ENCODE peak calls at places on chromosomes 1 and 21, in seven cellular contexts. D is ovary, C is IMR-90, E is breast epithelium, H is heart left ventricle, W is OCI-LY7, S is PC-3. R is an unnamed sample.

GRCh38 chr1:28246427-28246832 is 10.5 kb downstream of the ATP5IF1 start:
- DNase-seq in D (no peak), C (peak), S (peak), W (peak), H (no peak), E (no peak), R (peak)

GRCh38 chr1:54283214-54283996 is 83.4 kb downstream of the MRPL37 start:
- DNase-seq in C (no peak), E (no peak), D (no peak), H (no peak), W (peak), S (no peak), R (no peak)

GRCh38 chr21:42113926-42114409 is 42.9 kb downstream of the UMODL1 start:
- DNase-seq in S (peak), W (no peak), D (no peak), E (peak), H (peak), C (no peak), R (no peak)

GRCh38 chr1:236948996-236949395 is 55.2 kb downstream of the MT1HL1 start:
- DNase-seq in D (no peak), H (no peak), C (no peak), S (no peak), E (no peak), W (no peak), R (no peak)

GRCh38 chr1:32775640-32776337 is 41.4 kb downstream of the YARS1 start:
- DNase-seq in S (no peak), C (peak), D (no peak), W (no peak), E (no peak), H (no peak), R (no peak)

GRCh38 chr21:37062592-37062933 is 10.3 kb downstream of the PIGP start:
- DNase-seq in W (no peak), H (no peak), E (no peak), S (no peak), D (no peak), C (no peak), R (no peak)

GRCh38 chr1:155253208-155253607 is 2.1 kb downstream of the ENTREP3 start:
- DNase-seq in E (no peak), S (peak), C (no peak), H (no peak), D (no peak), W (no peak), R (no peak)

GRCh38 chr1:47650606-47651005 is 212.8 kb downstream of the FOXD2 start:
- DNase-seq in H (peak), E (no peak), W (no peak), C (no peak), D (no peak), S (no peak), R (no peak)

GRCh38 chr1:234659538-234659937 is 49.6 kb upstream of the IRF2BP2 start:
- DNase-seq in E (no peak), H (no peak), D (peak), S (peak), W (no peak), C (peak), R (no peak)

GRCh38 chr1:177517556-177517955 is 346.8 kb downstream of the BRINP2 start:
- DNase-seq in C (peak), D (no peak), E (no peak), S (peak), H (no peak), W (no peak), R (no peak)

GRCh38 chr1:34037109-34037508 is 127.9 kb downstream of the CSMD2 start:
- DNase-seq in D (no peak), C (no peak), S (no peak), W (no peak), E (no peak), H (no peak), R (no peak)

GRCh38 chr1:180901221-180901990 is 11.3 kb upstream of the KIAA1614 start:
- DNase-seq in S (no peak), D (no peak), H (no peak), W (no peak), C (no peak), E (no peak), R (no peak)

GRCh38 chr1:43367026-43367903 is 546 bp downstream of the ELOVL1 start:
- DNase-seq in C (no peak), D (peak), S (peak), E (no peak), H (peak), W (peak), R (peak)

GRCh38 chr1:62676606-62677356 is 11.4 kb downstream of the DOCK7 start:
- DNase-seq in D (no peak), H (no peak), W (no peak), S (peak), E (no peak), C (peak), R (no peak)

GRCh38 chr1:91476538-91477217 is 24.0 kb upstream of the CDC7 start:
- DNase-seq in C (no peak), W (no peak), E (no peak), D (no peak), S (no peak), H (no peak), R (no peak)

GRCh38 chr1:26016258-26016943 is 5.2 kb upstream of the EXTL1 start:
- DNase-seq in W (no peak), E (no peak), S (no peak), D (no peak), C (peak), H (no peak), R (peak)

GRCh38 chr1:201486158-201486557 is 17.2 kb upstream of the PHLDA3 start:
- DNase-seq in H (no peak), E (no peak), C (peak), W (no peak), S (no peak), D (no peak), R (no peak)

GRCh38 chr1:29579821-29580425 is 343.6 kb downstream of the PTPRU start:
- DNase-seq in W (no peak), D (no peak), S (peak), H (no peak), E (no peak), C (peak), R (no peak)

GRCh38 chr1:232426801-232427200 is 203.1 kb downstream of the SIPA1L2 start:
- DNase-seq in W (no peak), S (peak), D (no peak), E (no peak), C (peak), H (no peak), R (no peak)

GRCh38 chr1:173818459-173818858 is 6.0 kb upstream of the DARS2 start:
- DNase-seq in C (no peak), E (no peak), S (no peak), H (no peak), W (no peak), D (no peak), R (no peak)

GRCh38 chr1:247054992-247055415 is 23.6 kb downstream of the ZNF670 start:
- DNase-seq in C (peak), W (no peak), S (no peak), E (no peak), D (no peak), H (no peak), R (peak)

DNA sequence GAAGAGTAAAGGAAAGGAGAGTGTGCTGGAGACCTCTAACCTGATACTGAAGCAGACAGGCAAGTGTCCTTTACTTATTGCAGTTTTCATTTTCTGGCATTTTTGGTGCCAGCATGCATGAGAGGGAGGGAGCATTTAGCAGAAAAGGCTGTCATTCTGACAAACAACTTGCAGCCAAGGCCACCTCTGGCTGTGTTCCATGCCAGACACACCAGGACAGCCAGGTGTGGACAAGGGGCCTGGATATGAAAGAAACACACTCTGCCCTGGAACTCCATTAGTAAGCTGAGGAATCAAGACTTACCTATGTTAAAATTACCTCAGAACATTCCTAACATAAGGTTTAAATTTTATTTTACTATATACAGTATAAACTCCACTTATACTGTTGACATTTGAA is 365.4 kb upstream of the CAMK1G start:
- DNase-seq in W (no peak), S (no peak), D (no peak), E (no peak), C (no peak), H (no peak), R (no peak)
- TF ChIP-seq CTCF in W (no peak), S (no peak), D (no peak), E (no peak), C (no peak), H (no peak), R (no peak)

GRCh38 chr1:194117582-194117981 is 931.2 kb upstream of the B3GALT2 start:
- DNase-seq in D (no peak), C (no peak), S (no peak), E (no peak), W (peak), H (peak), R (peak)
- TF ChIP-seq CTCF in D (no peak), C (no peak), S (no peak), E (no peak), W (peak), H (no peak), R (no peak)

GRCh38 chr1:2596530-2597333 is 10.2 kb downstream of the PRXL2B start:
- DNase-seq in H (peak), S (no peak), D (no peak), W (peak), E (no peak), C (no peak), R (no peak)
- TF ChIP-seq CTCF in H (no peak), S (no peak), D (no peak), W (no peak), E (no peak), C (no peak), R (no peak)

DNA sequence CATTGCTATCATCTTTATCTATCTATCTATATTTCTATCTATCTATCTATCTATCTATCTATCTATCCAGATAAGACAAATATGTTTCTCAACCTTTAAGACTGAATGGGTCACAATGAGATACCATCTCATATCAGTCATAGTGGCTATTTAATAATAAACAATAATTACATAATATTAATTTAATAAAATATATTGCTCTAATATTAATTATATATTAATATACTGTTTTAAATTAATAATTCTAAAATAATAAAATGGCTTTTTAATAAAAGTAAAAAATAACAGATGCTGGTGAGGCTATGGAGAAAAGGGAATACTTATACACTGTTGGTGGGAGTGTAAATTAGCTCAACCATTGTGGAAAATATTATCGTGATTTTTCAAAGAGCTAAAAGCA is 13.0 kb upstream of the PLPPR4 start:
- DNase-seq in H (no peak), C (no peak), S (no peak), W (no peak), D (no peak), E (no peak), R (no peak)
- TF ChIP-seq CTCF in H (no peak), C (no peak), S (no peak), W (no peak), D (no peak), E (no peak), R (no peak)

DNA sequence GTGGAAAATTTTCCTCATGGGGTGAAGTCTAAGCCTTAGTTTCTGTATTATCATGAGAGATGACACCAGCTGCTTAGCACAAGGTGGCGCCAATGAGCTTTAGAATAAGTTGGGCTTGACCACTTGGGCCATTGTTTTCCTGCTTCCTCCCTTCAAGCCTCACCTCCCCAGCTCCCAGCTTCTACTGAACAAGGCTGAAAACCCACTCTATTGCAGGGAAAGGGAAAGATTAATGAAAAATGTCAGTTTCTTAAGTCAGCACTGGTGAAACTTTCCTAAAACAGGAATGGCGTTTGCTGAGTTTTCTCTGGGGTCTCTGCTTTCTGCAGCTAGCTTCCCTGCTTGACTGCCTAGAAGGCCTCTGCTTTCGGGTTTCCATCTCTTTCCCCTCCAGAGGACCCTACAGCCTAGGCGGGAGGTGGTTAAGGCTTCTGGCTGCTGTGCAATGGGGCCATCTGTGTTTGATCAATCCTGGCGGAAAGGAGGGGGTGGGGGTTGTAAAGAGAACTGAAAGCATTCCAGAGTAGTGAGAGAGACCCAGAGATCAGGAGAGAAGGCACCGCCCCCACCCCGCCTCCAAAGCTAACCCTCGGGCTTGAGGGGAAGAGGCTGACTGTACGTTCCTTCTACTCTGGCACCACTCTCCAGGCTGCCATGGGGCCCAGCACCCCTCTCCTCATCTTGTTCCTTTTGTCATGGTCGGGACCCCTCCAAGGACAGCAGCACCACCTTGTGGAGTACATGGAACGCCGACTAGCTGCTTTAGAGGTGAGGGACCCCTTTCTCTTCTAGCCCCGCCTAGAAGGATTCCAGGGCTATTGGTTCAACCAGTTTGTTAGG is at the start of gene OLFML3:
- DNase-seq in H (peak), D (peak), E (peak), C (peak), S (peak), W (peak), R (peak)
- TF ChIP-seq CTCF in H (peak), D (peak), E (peak), C (peak), S (peak), W (peak), R (peak)

DNA sequence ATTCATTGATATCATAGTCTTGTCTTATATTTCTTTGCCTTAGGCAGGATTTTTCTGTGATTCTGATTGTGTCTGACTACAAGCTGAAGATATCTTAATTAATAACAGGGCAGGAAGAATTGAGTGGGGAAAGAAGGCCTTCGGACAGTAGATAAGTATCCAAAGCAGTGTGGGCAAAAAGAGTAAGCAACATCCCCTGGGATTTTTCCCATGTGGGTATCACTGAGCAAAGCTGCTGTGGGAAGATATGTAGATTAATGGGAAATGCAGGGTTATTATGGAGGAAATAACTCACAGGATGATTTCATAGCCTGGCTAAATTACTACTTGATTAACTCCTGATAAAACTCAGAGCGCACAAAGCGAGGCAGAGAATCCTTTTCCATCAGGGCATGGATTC is 55.7 kb downstream of the RGS5 start:
- DNase-seq in W (no peak), H (no peak), C (no peak), S (no peak), D (no peak), E (no peak), R (no peak)
- TF ChIP-seq CTCF in W (no peak), H (no peak), C (no peak), S (no peak), D (no peak), E (no peak), R (no peak)

DNA sequence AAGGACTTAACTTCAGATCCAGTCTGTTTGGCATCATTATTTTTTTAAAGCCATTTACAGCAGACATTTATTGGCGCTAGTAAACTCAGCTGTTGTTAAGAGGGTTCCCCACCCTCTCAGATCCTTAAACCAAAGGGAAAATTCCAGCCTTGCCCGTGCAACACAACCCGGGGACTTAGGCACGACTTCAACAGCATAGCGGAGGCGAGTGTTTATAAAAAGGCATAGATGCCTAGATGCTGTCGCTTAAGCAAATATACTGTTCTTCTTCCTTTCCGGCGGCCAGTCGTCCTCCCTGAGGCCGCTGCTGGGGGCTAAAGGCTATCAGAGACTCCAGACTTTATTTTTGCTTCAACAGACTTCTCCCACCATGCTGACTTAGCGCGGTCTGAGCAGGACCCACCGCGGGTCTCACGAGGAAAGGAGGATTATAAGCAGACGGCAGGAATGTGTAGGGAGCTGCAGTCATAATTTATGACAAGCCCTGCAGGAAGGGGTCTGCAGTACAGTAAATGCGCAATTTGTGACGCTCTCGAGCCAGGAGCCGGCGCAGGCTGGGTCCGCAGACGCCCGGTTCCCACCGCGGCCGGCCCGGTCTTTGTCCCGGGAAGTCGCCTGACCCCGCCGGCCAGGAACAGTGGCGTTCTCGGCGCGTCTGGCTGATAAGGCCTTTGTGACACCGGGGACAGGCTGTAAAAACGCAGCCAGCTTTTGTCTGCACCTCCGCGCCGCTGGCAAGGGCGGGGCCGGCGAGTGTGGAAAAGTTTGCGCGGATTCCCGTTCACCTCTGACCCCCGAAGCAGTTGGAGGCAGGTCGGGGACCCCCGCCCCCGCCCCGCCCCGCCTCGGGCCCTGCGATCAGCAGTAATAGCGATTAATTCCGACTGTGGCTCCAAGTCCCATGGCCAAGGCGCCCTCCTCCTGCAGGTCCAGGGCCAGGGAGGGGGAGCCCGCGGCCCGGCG is 61.2 kb upstream of the ARHGEF16 start:
- DNase-seq in S (no peak), C (peak), W (no peak), E (no peak), D (no peak), H (peak), R (no peak)
- TF ChIP-seq CTCF in S (no peak), C (no peak), W (no peak), E (no peak), D (no peak), H (no peak), R (no peak)

GRCh38 chr21:21003701-21004100 is 5.5 kb downstream of the NCAM2 start:
- DNase-seq in C (peak), D (no peak), H (no peak), W (peak), E (no peak), S (peak), R (no peak)
- TF ChIP-seq CTCF in C (peak), D (no peak), H (peak), W (peak), E (peak), S (peak), R (peak)